ENCODE peak calls at places on chromosomes 16 and 17, in seven cellular contexts. Z is GM23338, W is stomach, K is suprapubic skin, N is AG04450, R is A549, G is GM12865. P is an unnamed sample.

GRCh38 chr17:81683584-81684441 is at the start of the genes ARL16 and HGS:
- DNase-seq in Z (peak), W (peak), K (peak), N (peak), R (peak), G (peak), P (peak)

GRCh38 chr16:54355251-54355650 is 68.7 kb upstream of the IRX3 start:
- DNase-seq in Z (no peak), W (no peak), K (no peak), N (no peak), R (no peak), G (no peak), P (no peak)

GRCh38 chr17:50482516-50482915 is 3.9 kb downstream of the RSAD1 start:
- DNase-seq in Z (peak), W (peak), K (peak), N (peak), R (peak), G (peak), P (peak)

GRCh38 chr17:16027708-16028584 is 28.3 kb downstream of the TTC19 start:
- DNase-seq in Z (no peak), W (no peak), K (no peak), N (peak), R (peak), G (peak), P (peak)

GRCh38 chr16:64621616-64622015 is 500.2 kb downstream of the CDH11 start:
- DNase-seq in Z (no peak), W (no peak), K (no peak), N (no peak), R (no peak), G (no peak), P (no peak)

GRCh38 chr16:935684-936083 is 35.1 kb downstream of the LMF1 start:
- DNase-seq in Z (no peak), W (no peak), K (no peak), N (no peak), R (no peak), G (no peak), P (no peak)

GRCh38 chr17:47423406-47424295 is 99.9 kb downstream of the EFCAB13 start:
- DNase-seq in Z (peak), W (peak), K (no peak), N (no peak), R (peak), G (peak), P (peak)

GRCh38 chr16:3004319-3004718 is 8.4 kb upstream of the CLDN9 start:
- DNase-seq in Z (no peak), W (no peak), K (no peak), N (no peak), R (no peak), G (no peak), P (no peak)

GRCh38 chr17:56131431-56131830 is 21.8 kb upstream of the ANKFN1 start:
- DNase-seq in Z (no peak), W (no peak), K (no peak), N (no peak), R (no peak), G (no peak), P (no peak)

GRCh38 chr16:73186752-73187151 is 138.8 kb upstream of the ZFHX3 start:
- DNase-seq in Z (no peak), W (no peak), K (no peak), N (no peak), R (no peak), G (no peak), P (no peak)

GRCh38 chr17:65664296-65664695 is 102.8 kb upstream of the AXIN2 start:
- DNase-seq in Z (no peak), W (no peak), K (no peak), N (no peak), R (no peak), G (no peak), P (no peak)

GRCh38 chr17:29012535-29012934 is 6.7 kb upstream of the SEZ6 start:
- DNase-seq in Z (no peak), W (no peak), K (no peak), N (no peak), R (peak), G (no peak), P (no peak)

GRCh38 chr17:73311781-73312641 is at the start of gene CDC42EP4:
- DNase-seq in Z (peak), W (peak), K (peak), N (no peak), R (peak), G (peak), P (peak)

GRCh38 chr17:16371742-16372141 is 9.1 kb upstream of the UBB start:
- DNase-seq in Z (no peak), W (no peak), K (no peak), N (peak), R (peak), G (no peak), P (no peak)

GRCh38 chr16:86321491-86321890 is 188.8 kb upstream of the FOXF1 start:
- DNase-seq in Z (no peak), W (no peak), K (no peak), N (no peak), R (no peak), G (no peak), P (no peak)

GRCh38 chr16:82750078-82750477 is 123.3 kb downstream of the CDH13 start:
- DNase-seq in Z (no peak), W (no peak), K (no peak), N (no peak), R (no peak), G (no peak), P (no peak)

GRCh38 chr17:35244345-35245195 is 1.7 kb downstream of the SLFN5 start:
- DNase-seq in Z (peak), W (peak), K (peak), N (no peak), R (peak), G (peak), P (peak)

GRCh38 chr17:47934856-47935255 is 6.5 kb upstream of the PNPO start:
- DNase-seq in Z (no peak), W (no peak), K (no peak), N (no peak), R (no peak), G (no peak), P (no peak)

GRCh38 chr16:11681526-11681925 is 13.3 kb downstream of the SNN start:
- DNase-seq in Z (no peak), W (no peak), K (peak), N (no peak), R (no peak), G (peak), P (no peak)

GRCh38 chr17:17420561-17421269 is 56.1 kb upstream of the MED9 start:
- DNase-seq in Z (no peak), W (no peak), K (peak), N (no peak), R (no peak), G (no peak), P (no peak)

GRCh38 chr17:56018202-56018601 is 135.1 kb upstream of the ANKFN1 start:
- DNase-seq in Z (no peak), W (no peak), K (no peak), N (no peak), R (no peak), G (no peak), P (no peak)

GRCh38 chr17:33640629-33641028 is 347.5 kb upstream of the ASIC2 start:
- DNase-seq in Z (peak), W (no peak), K (no peak), N (no peak), R (no peak), G (no peak), P (no peak)

GRCh38 chr17:71409712-71410111 is 711.1 kb upstream of the SOX9 start:
- DNase-seq in Z (no peak), W (no peak), K (no peak), N (no peak), R (peak), G (no peak), P (no peak)

GRCh38 chr17:33200587-33200986 is 92.5 kb downstream of the ASIC2 start:
- DNase-seq in Z (peak), W (no peak), K (no peak), N (no peak), R (peak), G (no peak), P (no peak)

GRCh38 chr16:25031441-25032307 is 16.5 kb upstream of the ARHGAP17 start:
- DNase-seq in Z (peak), W (peak), K (peak), N (peak), R (peak), G (peak), P (peak)

GRCh38 chr16:48117217-48118105 is 38.3 kb downstream of the ABCC12 start:
- DNase-seq in Z (peak), W (no peak), K (no peak), N (no peak), R (peak), G (peak), P (peak)

GRCh38 chr17:44071198-44071520 is 624 bp downstream of the G6PC3 start:
- DNase-seq in Z (no peak), W (no peak), K (peak), N (no peak), R (no peak), G (no peak), P (no peak)

GRCh38 chr17:77453613-77454559 is 313.1 kb downstream of the SEC14L1 start:
- DNase-seq in Z (no peak), W (peak), K (no peak), N (no peak), R (no peak), G (peak), P (peak)

GRCh38 chr16:27841061-27841801 is 222.3 kb downstream of the GSG1L start:
- DNase-seq in Z (no peak), W (no peak), K (peak), N (no peak), R (no peak), G (no peak), P (no peak)

GRCh38 chr17:74244128-74244527 is 29.9 kb upstream of the DNAI2 start:
- DNase-seq in Z (no peak), W (no peak), K (no peak), N (no peak), R (no peak), G (no peak), P (no peak)

GRCh38 chr17:57545836-57546305 is 199.2 kb downstream of the CCDC182 start:
- DNase-seq in Z (no peak), W (no peak), K (no peak), N (no peak), R (no peak), G (no peak), P (no peak)

GRCh38 chr17:62674841-62675240 is 47.4 kb downstream of the MRC2 start:
- DNase-seq in Z (no peak), W (no peak), K (no peak), N (no peak), R (no peak), G (no peak), P (no peak)

GRCh38 chr16:52843386-52843785 is 209.3 kb downstream of the CHD9NB start:
- DNase-seq in Z (no peak), W (no peak), K (no peak), N (no peak), R (no peak), G (no peak), P (no peak)

GRCh38 chr17:80468781-80469533 is 7.5 kb downstream of the NPTX1 start:
- DNase-seq in Z (no peak), W (no peak), K (no peak), N (no peak), R (no peak), G (no peak), P (no peak)

GRCh38 chr16:84044108-84044488 is 1.5 kb upstream of the SLC38A8 start:
- DNase-seq in Z (peak), W (no peak), K (no peak), N (no peak), R (peak), G (peak), P (no peak)
- TF ChIP-seq CTCF in Z (peak), W (no peak), K (peak), N (peak), R (peak), G (no peak), P (no peak)

DNA sequence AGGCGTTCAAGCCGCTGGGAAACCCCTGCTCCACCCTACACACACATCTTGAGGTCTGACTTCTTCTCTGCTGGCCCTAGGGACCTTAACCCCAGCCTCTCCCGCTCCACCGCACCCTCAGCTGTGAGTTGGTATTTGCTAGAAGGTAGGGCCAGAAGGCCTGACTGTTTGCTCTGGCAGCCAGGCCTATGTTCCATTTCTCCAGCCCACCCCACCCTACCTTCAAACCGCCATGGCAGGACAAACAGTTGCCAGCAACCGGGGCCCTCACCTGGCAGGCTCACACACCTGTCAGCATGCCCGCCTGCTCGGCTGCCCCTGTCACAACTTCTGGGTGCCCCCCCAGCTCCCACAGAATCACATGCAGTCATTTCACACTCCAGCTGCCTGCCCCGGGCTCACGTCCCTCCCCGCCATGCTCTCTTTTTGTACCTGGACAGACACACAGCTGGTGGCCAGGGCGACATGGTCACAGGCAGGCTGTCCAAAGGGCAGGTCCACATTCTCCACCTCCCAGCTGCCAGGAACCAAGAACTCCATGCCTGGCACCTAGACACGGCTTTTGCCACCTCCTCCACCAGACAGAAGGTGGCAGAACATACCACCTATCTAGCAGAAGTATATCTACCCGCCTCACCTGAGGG is 2.6 kb upstream of the ATP2A3 start:
- DNase-seq in Z (no peak), W (peak), K (no peak), N (no peak), R (no peak), G (no peak), P (no peak)
- TF ChIP-seq CTCF in Z (peak), W (no peak), K (no peak), N (no peak), R (no peak), G (no peak), P (no peak)

DNA sequence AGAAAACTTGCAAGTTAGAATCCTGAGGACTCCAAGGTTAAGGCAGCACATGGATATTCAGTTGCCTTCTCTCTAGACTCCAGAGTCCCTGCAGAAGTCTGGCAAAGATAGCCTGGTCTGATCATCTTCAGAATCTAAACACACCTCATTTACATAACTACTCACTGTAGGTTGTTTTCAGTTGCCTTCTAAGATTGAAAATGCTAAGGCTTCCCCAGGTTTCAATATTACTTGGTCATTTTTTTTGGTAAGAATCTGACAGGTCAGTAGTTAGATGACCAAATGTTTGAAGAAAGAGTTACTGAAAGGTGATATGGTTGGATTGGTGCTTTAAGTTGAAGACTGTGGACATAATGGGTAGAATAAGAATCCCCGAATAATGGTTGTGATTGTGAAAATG is 205.4 kb upstream of the KCNJ16 start:
- DNase-seq in Z (no peak), W (no peak), K (no peak), N (no peak), R (no peak), G (peak), P (peak)
- TF ChIP-seq CTCF in Z (no peak), W (no peak), K (no peak), N (no peak), R (no peak), G (no peak), P (no peak)

GRCh38 chr16:80924372-80924978 is 82.2 kb downstream of the CMC2 start:
- DNase-seq in Z (peak), W (peak), K (no peak), N (no peak), R (peak), G (peak), P (peak)
- TF ChIP-seq CTCF in Z (peak), W (peak), K (peak), N (peak), R (peak), G (peak), P (peak)

GRCh38 chr16:56789360-56789759 is 59.4 kb downstream of the NUP93 start:
- DNase-seq in Z (no peak), W (peak), K (no peak), N (no peak), R (peak), G (peak), P (no peak)

GRCh38 chr16:56797861-56798260 is 67.1 kb upstream of the SLC12A3 start:
- DNase-seq in Z (no peak), W (no peak), K (no peak), N (no peak), R (no peak), G (no peak), P (no peak)

GRCh38 chr16:56792960-56793359 is 63.0 kb downstream of the NUP93 start:
- DNase-seq in Z (no peak), W (no peak), K (no peak), N (no peak), R (no peak), G (no peak), P (no peak)

GRCh38 chr16:56795011-56795410 is 65.1 kb downstream of the NUP93 start:
- DNase-seq in Z (no peak), W (no peak), K (no peak), N (no peak), R (no peak), G (no peak), P (no peak)

DNA sequence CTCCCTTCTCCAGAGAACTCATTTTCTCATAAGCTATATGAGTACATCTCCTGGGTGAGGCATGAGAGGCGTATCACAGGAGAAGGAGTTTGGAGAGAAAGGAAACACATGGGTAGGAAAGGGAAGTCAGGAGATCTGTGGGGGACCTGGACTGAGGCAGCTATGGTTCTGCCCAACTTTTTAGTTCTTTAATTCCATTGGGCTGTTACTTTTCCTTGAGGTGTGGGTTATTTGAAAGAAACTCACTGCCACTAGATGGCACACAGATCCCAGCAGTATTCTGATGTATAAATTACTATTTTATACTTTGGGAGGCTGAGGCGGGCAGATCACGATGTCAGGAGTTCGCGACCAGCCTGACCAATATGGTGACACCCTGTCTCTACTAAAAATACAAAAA is 63.6 kb downstream of the NUP93 start:
- DNase-seq in Z (peak), W (no peak), K (no peak), N (no peak), R (peak), G (peak), P (no peak)
- TF ChIP-seq CTCF in Z (peak), W (no peak), K (no peak), N (peak), R (peak), G (peak), P (peak)

DNA sequence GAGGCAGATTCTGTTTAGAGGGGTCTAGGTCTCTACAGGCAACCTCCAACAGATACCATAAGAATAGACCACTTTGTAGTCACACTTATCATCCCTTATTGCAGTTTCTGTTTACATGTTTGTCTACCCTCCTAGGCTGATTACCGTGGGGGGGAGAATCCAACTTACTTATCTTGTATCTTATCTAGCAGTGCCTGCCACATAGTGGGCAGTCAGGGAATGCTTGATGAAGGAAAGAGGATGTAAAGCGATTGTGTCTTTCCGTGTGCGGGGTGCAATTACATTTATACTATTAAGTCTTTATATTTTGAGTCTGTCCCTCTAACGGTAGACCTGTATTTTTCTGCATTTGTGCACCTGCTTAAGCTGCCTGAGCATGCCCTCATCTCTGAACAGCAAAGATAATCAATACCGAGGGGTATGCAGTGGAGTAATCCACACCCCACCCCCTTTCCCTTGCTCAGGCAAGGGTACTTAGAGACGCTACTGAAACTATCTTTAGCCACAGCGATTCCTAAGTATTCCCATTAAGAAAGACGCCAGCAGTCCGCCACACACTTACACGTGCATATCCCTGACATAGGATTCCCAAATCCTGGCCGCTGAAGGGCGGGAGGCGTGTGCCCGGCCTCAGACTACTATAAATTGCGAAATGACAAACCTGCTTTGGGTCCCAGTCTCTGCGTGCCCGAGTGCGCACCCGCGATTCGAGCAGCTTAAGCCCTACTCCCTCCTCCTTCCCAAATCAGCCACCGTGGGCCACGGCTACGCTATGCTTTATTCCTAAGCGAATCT is 635 bp upstream of the AATF start:
- DNase-seq in Z (peak), W (no peak), K (no peak), N (no peak), R (peak), G (no peak), P (no peak)
- TF ChIP-seq CTCF in Z (peak), W (no peak), K (no peak), N (no peak), R (no peak), G (no peak), P (no peak)